ENCODE peak calls at places on chromosomes 12 and 14, in seven cellular contexts. O is sigmoid colon; Q is CD8-positive, alpha-beta T cell; E is GM12878; L is kidney; R is suprapubic skin; K is left ventricle myocardium inferior. A is an unnamed sample.

GRCh38 chr14:89543420-89543790 is 126.4 kb upstream of the FOXN3 start:
- DNase-seq in Q (no peak), K (no peak), R (no peak), L (no peak), O (no peak), E (no peak), A (no peak)

GRCh38 chr12:22518067-22518719 is 26.1 kb downstream of the C2CD5 start:
- DNase-seq in L (no peak), O (no peak), E (no peak), Q (no peak), R (no peak), K (peak), A (no peak)

GRCh38 chr12:53107122-53107521 is 3.8 kb downstream of the SOAT2 start:
- DNase-seq in K (no peak), O (no peak), L (no peak), R (peak), Q (no peak), E (no peak), A (no peak)

GRCh38 chr12:2559931-2560715 is 234.6 kb upstream of the FKBP4 start:
- DNase-seq in Q (no peak), K (no peak), O (peak), L (no peak), E (no peak), R (no peak), A (no peak)

GRCh38 chr14:24436355-24437019 is 6.1 kb downstream of the SDR39U1 start:
- DNase-seq in L (no peak), K (no peak), R (peak), E (no peak), Q (no peak), O (peak), A (no peak)

GRCh38 chr14:60179296-60179924 is 14.2 kb upstream of the DHRS7 start:
- DNase-seq in O (no peak), L (no peak), Q (no peak), E (no peak), R (no peak), K (no peak), A (peak)

GRCh38 chr12:120066341-120066740 is 50.2 kb downstream of the RAB35 start:
- DNase-seq in Q (no peak), K (no peak), R (no peak), E (no peak), O (no peak), L (no peak), A (no peak)

GRCh38 chr12:6215932-6216494 is 15.8 kb downstream of the CD9 start:
- DNase-seq in O (peak), L (peak), E (no peak), Q (no peak), R (peak), K (no peak), A (peak)

GRCh38 chr14:61751475-61751989 is 10.7 kb upstream of the SNAPC1 start:
- DNase-seq in E (no peak), L (no peak), Q (no peak), K (no peak), R (no peak), O (no peak), A (no peak)

GRCh38 chr12:106309671-106310313 is 7.3 kb downstream of the TCP11L2 start:
- DNase-seq in O (no peak), L (no peak), E (no peak), Q (no peak), R (no peak), K (no peak), A (peak)

GRCh38 chr12:49783917-49784676 is 42.7 kb downstream of the TMBIM6 start:
- DNase-seq in O (no peak), K (no peak), L (no peak), Q (no peak), E (no peak), R (no peak), A (no peak)

GRCh38 chr14:58942516-58942915 is 246.0 kb upstream of the DAAM1 start:
- DNase-seq in O (no peak), Q (no peak), E (no peak), R (no peak), L (no peak), K (no peak), A (no peak)

GRCh38 chr14:89977668-89978067 is 21.9 kb downstream of the TDP1 start:
- DNase-seq in O (no peak), R (no peak), Q (no peak), K (no peak), E (no peak), L (no peak), A (no peak)

GRCh38 chr12:132329739-132330548 is 555 bp upstream of the GALNT9 start:
- DNase-seq in O (no peak), R (no peak), E (no peak), K (no peak), Q (no peak), L (peak), A (no peak)

GRCh38 chr12:132329036-132329738 is at the start of gene GALNT9:
- DNase-seq in L (peak), O (no peak), E (no peak), Q (no peak), K (no peak), R (no peak), A (no peak)

GRCh38 chr12:132327351-132328171 is 1.8 kb downstream of the GALNT9 start:
- DNase-seq in E (no peak), L (peak), Q (peak), O (peak), K (no peak), R (no peak), A (peak)

GRCh38 chr12:132326646-132327045 is 2.7 kb downstream of the GALNT9 start:
- DNase-seq in K (no peak), O (no peak), Q (no peak), E (no peak), L (peak), R (no peak), A (peak)

DNA sequence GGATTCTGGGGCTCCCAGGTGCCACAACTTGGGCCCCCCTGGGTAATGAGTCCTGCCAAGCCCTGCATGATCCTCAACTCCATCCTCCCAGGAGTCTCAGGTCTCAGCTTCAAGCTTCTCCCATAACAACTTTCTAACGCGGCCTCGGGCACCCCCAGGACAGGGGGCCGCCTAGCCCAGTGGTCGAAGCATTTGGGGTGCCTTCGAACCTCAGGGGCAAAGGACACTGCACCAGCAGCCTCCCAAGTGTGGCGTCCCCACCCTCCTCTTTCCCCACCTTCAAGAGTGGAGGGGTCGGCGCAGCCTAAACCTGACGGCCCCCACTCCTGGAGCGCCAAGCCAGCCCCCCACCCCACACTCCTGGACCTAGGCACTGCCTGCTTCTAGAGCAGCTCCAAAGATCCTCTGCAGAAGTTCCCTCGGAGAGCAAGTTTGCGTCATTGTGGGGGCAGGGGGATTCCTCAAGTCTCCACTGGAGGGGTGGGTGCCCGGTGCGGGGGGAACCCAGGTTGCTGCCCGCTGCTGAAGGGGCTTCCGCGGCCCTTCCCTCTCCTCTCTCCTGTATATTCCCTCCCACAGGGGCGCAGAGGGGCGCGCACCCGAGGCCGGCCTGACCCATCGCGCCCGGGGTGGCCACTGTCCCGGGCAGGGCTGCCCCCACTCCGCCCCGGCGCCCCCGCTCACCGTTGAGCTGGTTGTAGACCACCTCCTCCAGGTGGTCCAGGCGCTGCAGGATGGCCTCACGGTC is 933 bp downstream of the GALNT9 start:
- DNase-seq in K (no peak), E (no peak), R (no peak), Q (no peak), L (peak), O (no peak), A (peak)
- H3K4me3 ChIP-seq in K (no peak), E (no peak), R (no peak), Q (no peak), L (no peak), O (peak), A (no peak)

GRCh38 chr14:37597538-37598084 is 2.2 kb downstream of the TTC6 start:
- DNase-seq in R (peak), O (peak), E (no peak), Q (no peak), K (no peak), L (no peak), A (no peak)
- TF ChIP-seq CTCF in R (peak), O (no peak), E (no peak), Q (no peak), K (no peak), L (no peak), A (no peak)

GRCh38 chr12:62622177-62622576 is 155.6 kb downstream of the MON2 start:
- DNase-seq in R (no peak), K (no peak), O (no peak), Q (no peak), L (no peak), E (no peak), A (no peak)

GRCh38 chr12:62627181-62627580 is 160.6 kb downstream of the MON2 start:
- DNase-seq in Q (no peak), E (no peak), O (no peak), R (no peak), K (no peak), L (no peak), A (no peak)

GRCh38 chr12:62621239-62621638 is 154.6 kb downstream of the MON2 start:
- DNase-seq in K (no peak), E (no peak), R (no peak), Q (no peak), O (no peak), L (no peak), A (no peak)

GRCh38 chr12:62629413-62629812 is 162.8 kb downstream of the MON2 start:
- DNase-seq in Q (no peak), E (no peak), O (no peak), R (no peak), K (no peak), L (no peak), A (no peak)

DNA sequence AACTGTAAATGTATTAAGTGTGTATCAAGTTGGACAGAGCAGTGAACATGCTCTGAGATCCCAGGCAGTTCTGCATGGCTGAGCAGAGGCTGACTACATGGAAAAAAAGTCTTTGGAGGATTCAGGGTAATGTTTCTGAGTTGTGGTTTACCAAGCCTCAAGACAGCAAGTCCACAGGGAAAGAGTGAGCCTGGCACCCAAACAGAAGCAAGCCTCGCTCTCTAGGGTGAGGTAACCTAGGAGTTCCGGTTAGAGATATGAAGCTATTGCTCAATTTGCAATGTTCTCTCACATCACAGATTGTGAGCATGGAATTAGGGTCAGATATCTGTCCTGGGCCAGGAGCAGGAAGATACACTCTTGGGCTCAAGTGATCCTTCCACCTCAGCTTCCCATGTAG is 158.6 kb downstream of the MON2 start:
- DNase-seq in E (no peak), R (no peak), Q (no peak), O (no peak), K (no peak), L (no peak), A (no peak)
- H3K27ac ChIP-seq in E (no peak), R (no peak), Q (no peak), O (no peak), K (no peak), L (no peak), A (no peak)

GRCh38 chr14:84208451-84208850 is 1321.5 kb upstream of the FLRT2 start:
- DNase-seq in R (no peak), O (no peak), Q (no peak), K (no peak), L (no peak), E (no peak), A (no peak)
- H3K4me3 ChIP-seq in R (no peak), O (no peak), Q (no peak), K (no peak), L (no peak), E (no peak), A (no peak)

DNA sequence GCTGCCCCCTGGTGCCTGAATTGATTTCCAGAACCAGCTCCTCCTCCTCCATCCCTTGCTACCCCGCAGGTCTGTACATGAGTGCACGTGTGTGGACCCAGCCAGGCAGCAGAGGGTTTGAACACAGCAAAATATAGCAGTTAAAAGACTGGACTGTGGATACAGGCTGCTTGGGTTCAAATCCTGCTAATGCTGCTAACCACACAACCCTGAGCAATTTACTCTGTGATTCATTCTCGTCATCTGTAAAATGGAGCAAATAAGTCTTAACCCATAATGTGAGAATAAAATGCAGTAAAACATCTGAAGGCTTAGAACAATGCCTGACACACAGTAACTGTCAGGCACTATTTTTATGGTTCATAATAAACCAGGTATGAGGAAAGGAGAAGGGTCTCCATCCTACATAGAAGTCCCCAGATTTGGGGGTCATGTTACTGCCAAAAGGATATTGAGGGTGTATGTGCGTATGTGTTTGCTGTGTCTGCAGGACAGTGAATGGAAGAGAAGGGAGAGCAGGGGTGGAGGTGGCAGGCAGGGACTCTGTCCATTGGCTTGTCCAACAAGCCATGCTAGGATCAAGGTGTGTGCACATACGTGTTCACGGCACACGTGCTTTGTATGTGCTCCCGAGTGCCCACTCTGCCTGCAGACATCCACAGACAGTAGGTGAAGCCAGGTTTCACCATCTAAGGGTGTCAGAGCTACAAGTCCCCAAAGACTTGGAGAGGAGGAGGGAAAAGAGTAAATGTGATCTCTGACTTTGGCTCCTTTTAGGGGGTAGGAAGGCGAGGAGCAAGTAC is 1.5 kb upstream of the STAT6 start:
- DNase-seq in E (no peak), K (no peak), L (no peak), Q (no peak), O (no peak), R (peak), A (no peak)
- TF ChIP-seq CTCF in E (peak), K (peak), L (peak), Q (peak), O (peak), R (no peak), A (peak)

DNA sequence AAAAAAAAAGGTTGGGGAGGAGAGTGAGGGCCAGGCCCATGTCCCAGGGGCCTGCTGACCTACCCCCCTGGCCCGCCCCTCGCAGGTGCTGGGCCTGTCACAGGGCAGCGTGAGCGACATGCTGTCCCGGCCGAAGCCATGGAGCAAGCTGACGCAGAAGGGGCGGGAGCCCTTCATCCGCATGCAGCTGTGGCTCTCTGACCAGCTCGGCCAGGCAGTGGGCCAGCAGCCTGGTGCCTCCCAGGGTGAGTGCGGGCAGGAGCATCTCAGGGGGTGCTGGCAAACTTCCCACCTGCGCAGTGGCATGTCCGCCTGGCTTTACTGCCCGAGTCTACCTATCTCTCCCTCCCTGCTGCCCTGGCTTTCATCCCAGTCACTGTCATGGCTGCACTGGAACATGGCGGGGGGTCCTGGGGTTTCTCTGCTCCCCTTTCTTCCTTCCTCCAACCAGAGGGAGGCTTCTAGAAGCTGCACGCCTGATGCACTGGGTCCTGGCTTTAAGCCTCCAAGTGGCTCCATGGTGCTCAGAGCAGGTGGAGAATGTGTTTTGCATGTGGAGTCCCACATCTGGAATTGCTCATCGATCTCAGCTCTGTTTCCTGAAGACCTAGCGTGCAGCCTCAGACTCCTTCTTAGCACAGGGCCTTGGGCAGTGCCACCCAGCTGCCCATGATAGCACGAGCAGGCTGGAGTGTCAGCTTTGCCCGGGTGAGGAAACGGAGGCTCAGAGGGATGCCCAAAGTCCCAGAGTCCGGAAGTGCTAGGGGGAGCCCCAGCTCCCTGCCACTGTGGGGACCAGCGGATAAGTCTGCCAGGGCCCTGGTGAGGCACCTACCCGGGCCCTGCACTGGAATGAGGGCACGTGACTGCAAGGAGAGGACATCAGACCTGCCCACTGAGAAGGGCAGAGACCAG is 46.3 kb downstream of the PHETA1 start:
- DNase-seq in E (no peak), Q (no peak), O (peak), L (peak), K (peak), R (no peak), A (peak)
- H3K27ac ChIP-seq in E (no peak), Q (no peak), O (no peak), L (no peak), K (no peak), R (no peak), A (no peak)

DNA sequence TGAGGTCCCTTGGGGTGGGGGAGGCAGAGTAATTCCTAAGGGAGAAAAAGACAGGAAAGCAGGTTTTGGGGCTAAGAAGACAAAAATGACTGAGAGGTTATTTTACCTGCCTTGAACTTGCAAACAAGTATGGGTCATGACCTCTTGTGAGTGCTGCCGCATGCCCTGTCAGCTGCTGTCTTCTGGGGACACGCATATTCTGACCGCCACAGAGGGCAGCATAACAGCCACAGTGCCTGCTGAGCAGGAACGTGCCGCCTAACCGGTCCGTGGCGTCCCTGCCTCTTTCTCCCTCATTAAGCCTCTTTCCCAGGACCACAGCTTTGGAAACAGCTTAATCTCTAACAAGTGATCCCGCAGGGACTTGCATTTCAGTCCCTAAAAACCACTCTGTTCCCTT is 51.3 kb upstream of the KCNA1 start:
- DNase-seq in K (no peak), O (no peak), R (no peak), E (no peak), Q (no peak), L (no peak), A (no peak)
- H3K4me3 ChIP-seq in K (peak), O (peak), R (no peak), E (no peak), Q (no peak), L (no peak), A (no peak)

A was measured in psoas muscle.